ENCODE peak calls at places on chromosomes 12 and 14, in six cellular contexts. B is osteocyte; K is choroid plexus epithelial cell; F is natural killer cell; V is retinal pigment epithelial cell; E is CD8-positive, alpha-beta T cell. Z is an unnamed sample.

GRCh38 chr14:44379292-44379977 is 127.6 kb downstream of the FSCB start:
- DNase-seq in F (no peak), B (no peak), E (no peak), K (no peak), V (no peak), Z (no peak)

GRCh38 chr12:46260913-46261476 is 7.8 kb downstream of the SLC38A1 start:
- DNase-seq in V (no peak), E (no peak), B (no peak), F (no peak), K (no peak), Z (no peak)

GRCh38 chr12:70043490-70044138 is 199.6 kb upstream of the CNOT2 start:
- DNase-seq in K (peak), V (no peak), B (no peak), F (no peak), E (no peak), Z (no peak)

GRCh38 chr14:90803249-90803648 is 13.0 kb downstream of the TTC7B start:
- DNase-seq in K (no peak), B (no peak), V (no peak), F (no peak), E (no peak), Z (no peak)

GRCh38 chr14:66600416-66600815 is 92.5 kb downstream of the GPHN start:
- DNase-seq in B (no peak), V (peak), F (no peak), E (no peak), K (peak), Z (no peak)

GRCh38 chr12:3257411-3257810 is 180.2 kb downstream of the TSPAN9 start:
- DNase-seq in K (no peak), E (no peak), F (no peak), B (no peak), V (no peak), Z (no peak)

GRCh38 chr14:96227428-96227827 is 22.8 kb downstream of the BDKRB2 start:
- DNase-seq in V (no peak), E (no peak), K (no peak), B (no peak), F (no peak), Z (no peak)

GRCh38 chr12:14777271-14777670 is 26.0 kb downstream of the WBP11 start:
- DNase-seq in E (no peak), V (no peak), B (no peak), K (no peak), F (no peak), Z (no peak)

GRCh38 chr14:89302396-89302950 is 114.6 kb downstream of the FOXN3 start:
- DNase-seq in B (no peak), V (no peak), K (no peak), F (no peak), E (no peak), Z (no peak)

GRCh38 chr12:63894132-63894531 is 49.6 kb downstream of the SRGAP1 start:
- DNase-seq in V (no peak), K (peak), B (no peak), E (no peak), F (no peak), Z (no peak)

GRCh38 chr12:1034243-1034642 is 43.2 kb downstream of the ERC1 start:
- DNase-seq in V (no peak), B (no peak), E (no peak), F (no peak), K (no peak), Z (no peak)

GRCh38 chr12:1034726-1035457 is 43.9 kb downstream of the ERC1 start:
- DNase-seq in V (no peak), B (no peak), F (no peak), E (no peak), K (no peak), Z (no peak)

GRCh38 chr12:1030779-1031178 is 39.8 kb downstream of the ERC1 start:
- DNase-seq in E (no peak), F (no peak), V (no peak), K (no peak), B (no peak), Z (no peak)
- TF ChIP-seq CTCF in E (no peak), F (no peak), V (no peak), K (no peak), B (no peak), Z (no peak)

GRCh38 chr12:10366875-10367274 is 23.0 kb downstream of the KLRK1 start:
- DNase-seq in B (no peak), F (no peak), E (no peak), V (no peak), K (peak), Z (no peak)
- TF ChIP-seq CTCF in B (peak), F (peak), E (peak), V (no peak), K (peak), Z (no peak)

DNA sequence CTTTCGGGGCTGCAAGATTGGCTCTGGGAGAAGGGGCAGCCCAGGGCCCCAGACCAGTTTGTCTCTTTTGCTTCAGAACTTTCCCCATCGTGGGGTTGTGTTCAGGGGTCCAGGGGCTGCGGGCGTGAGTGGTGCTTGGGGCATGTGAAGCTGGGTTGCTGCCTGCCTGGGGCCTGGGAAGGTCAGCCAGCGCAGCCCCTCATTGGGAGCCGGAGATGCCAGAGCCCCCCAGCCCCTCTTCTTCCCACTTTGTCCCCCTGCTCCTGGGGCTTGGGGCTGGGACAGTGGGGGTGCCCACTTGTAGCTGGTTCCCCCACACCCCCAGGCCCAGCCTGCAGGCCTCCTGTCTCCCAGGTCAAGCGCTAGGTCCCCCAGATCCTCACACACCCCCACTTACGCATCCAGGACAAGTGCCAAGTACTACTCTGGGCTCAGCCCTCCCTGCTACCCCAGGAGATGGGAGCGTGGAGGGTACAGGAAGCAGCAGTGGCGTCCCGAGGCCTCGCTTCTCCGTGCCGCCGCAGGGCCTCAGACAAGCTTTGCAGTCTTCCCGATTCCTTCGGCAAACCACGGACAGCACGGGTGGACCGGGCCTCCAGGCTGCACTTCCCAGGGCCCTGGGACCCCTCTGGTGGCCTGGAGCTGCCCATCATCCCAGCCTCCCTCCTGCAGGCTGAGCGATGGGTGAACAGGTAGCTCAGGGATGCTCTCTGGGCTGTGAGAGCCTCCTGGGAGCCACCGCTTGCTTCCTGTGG is 41.5 kb downstream of the PACS2 start:
- DNase-seq in F (no peak), B (no peak), V (no peak), E (no peak), K (no peak), Z (no peak)
- TF ChIP-seq CTCF in F (no peak), B (no peak), V (no peak), E (no peak), K (no peak), Z (no peak)

GRCh38 chr14:86640288-86640687 is 1110.3 kb downstream of the FLRT2 start:
- DNase-seq in F (no peak), V (no peak), E (no peak), B (no peak), K (no peak), Z (no peak)
- TF ChIP-seq CTCF in F (no peak), V (no peak), E (no peak), B (no peak), K (no peak), Z (no peak)

Z was measured in type B pancreatic cell.